ENCODE peak calls at places on chromosomes 13 and 19, in nine cellular contexts. Z is psoas muscle; Q is fibroblast of pulmonary artery; V is cardiac fibroblast; K is heart left ventricle; O is CD8-positive, alpha-beta T cell; T is tibial artery; Y is cardiac muscle cell; X is uterus. M is an unnamed sample.

GRCh38 chr13:66855110-66855509 is 375.0 kb downstream of the PCDH9 start:
- DNase-seq in Z (no peak), Q (no peak), V (peak), K (no peak), O (no peak), T (no peak), Y (no peak), X (no peak), M (no peak)

GRCh38 chr19:11197291-11198174 is at the start of gene KANK2:
- DNase-seq in Z (peak), Q (peak), V (peak), K (peak), O (peak), T (peak), Y (peak), X (peak), M (peak)

GRCh38 chr13:48431987-48432615 is 19.2 kb upstream of the LPAR6 start:
- DNase-seq in Z (no peak), Q (peak), V (peak), K (no peak), O (no peak), T (no peak), Y (no peak), X (no peak), M (peak)

GRCh38 chr13:44768775-44769578 is 192.8 kb upstream of the TSC22D1 start:
- DNase-seq in Z (no peak), Q (peak), V (peak), K (no peak), O (no peak), T (no peak), Y (no peak), X (no peak), M (no peak)

GRCh38 chr19:34237939-34238338 is 16.4 kb upstream of the GARRE1 start:
- DNase-seq in Z (no peak), Q (no peak), V (no peak), K (no peak), O (no peak), T (no peak), Y (no peak), X (no peak), M (no peak)

GRCh38 chr13:27309401-27309958 is 38.9 kb downstream of the RASL11A start:
- DNase-seq in Z (no peak), Q (no peak), V (no peak), K (no peak), O (no peak), T (no peak), Y (no peak), X (no peak), M (no peak)

GRCh38 chr19:44371815-44372480 is 15.5 kb upstream of the ZNF112 start:
- DNase-seq in Z (no peak), Q (no peak), V (no peak), K (no peak), O (no peak), T (no peak), Y (no peak), X (no peak), M (no peak)

GRCh38 chr13:94859812-94860210 is 147.5 kb upstream of the SOX21 start:
- DNase-seq in Z (no peak), Q (peak), V (no peak), K (no peak), O (no peak), T (no peak), Y (no peak), X (no peak), M (no peak)

GRCh38 chr19:43519436-43520088 is 7.4 kb downstream of the ETHE1 start:
- DNase-seq in Z (peak), Q (peak), V (peak), K (peak), O (peak), T (peak), Y (peak), X (peak), M (peak)

GRCh38 chr19:45645631-45646344 is 6.6 kb upstream of the EML2 start:
- DNase-seq in Z (peak), Q (peak), V (peak), K (peak), O (peak), T (peak), Y (peak), X (peak), M (peak)

GRCh38 chr13:27971236-27971645 is 2.1 kb upstream of the CDX2 start:
- DNase-seq in Z (no peak), Q (no peak), V (no peak), K (no peak), O (no peak), T (no peak), Y (no peak), X (no peak), M (no peak)

GRCh38 chr13:57582032-57582431 is 49.5 kb upstream of the PCDH17 start:
- DNase-seq in Z (peak), Q (no peak), V (no peak), K (no peak), O (no peak), T (no peak), Y (no peak), X (no peak), M (no peak)

GRCh38 chr13:39417643-39418042 is 185.3 kb downstream of the LHFPL6 start:
- DNase-seq in Z (no peak), Q (peak), V (peak), K (no peak), O (no peak), T (no peak), Y (no peak), X (no peak), M (peak)

GRCh38 chr13:83009987-83010386 is 872.3 kb downstream of the SLITRK1 start:
- DNase-seq in Z (no peak), Q (no peak), V (no peak), K (no peak), O (no peak), T (no peak), Y (peak), X (no peak), M (no peak)

GRCh38 chr19:28948531-28948930 is 264.4 kb downstream of the UQCRFS1 start:
- DNase-seq in Z (no peak), Q (no peak), V (no peak), K (no peak), O (no peak), T (no peak), Y (no peak), X (no peak), M (peak)

GRCh38 chr19:40650749-40651305 is 39.6 kb downstream of the NUMBL start:
- DNase-seq in Z (peak), Q (peak), V (peak), K (no peak), O (no peak), T (peak), Y (no peak), X (peak), M (peak)

GRCh38 chr13:112715715-112716460 is 26.1 kb downstream of the ATP11A start:
- DNase-seq in Z (peak), Q (no peak), V (no peak), K (peak), O (no peak), T (no peak), Y (no peak), X (no peak), M (no peak)

GRCh38 chr19:50482271-50482855 is 5.7 kb upstream of the GARIN5A start:
- DNase-seq in Z (peak), Q (no peak), V (no peak), K (no peak), O (no peak), T (no peak), Y (no peak), X (no peak), M (no peak)

GRCh38 chr13:91817250-91817649 is 418.8 kb downstream of the GPC5 start:
- DNase-seq in Z (no peak), Q (peak), V (peak), K (no peak), O (no peak), T (no peak), Y (no peak), X (no peak), M (no peak)

GRCh38 chr19:2477732-2478191 is 1.8 kb downstream of the GADD45B start:
- DNase-seq in Z (peak), Q (peak), V (peak), K (no peak), O (peak), T (peak), Y (peak), X (peak), M (no peak)

GRCh38 chr13:44237276-44237767 is 136.3 kb upstream of the SERP2 start:
- DNase-seq in Z (peak), Q (peak), V (peak), K (peak), O (no peak), T (peak), Y (peak), X (peak), M (peak)

GRCh38 chr19:16265890-16266585 is 58.6 kb upstream of the KLF2 start:
- DNase-seq in Z (no peak), Q (no peak), V (no peak), K (no peak), O (no peak), T (no peak), Y (no peak), X (no peak), M (no peak)

GRCh38 chr13:33633701-33634525 is 184.0 kb upstream of the RFC3 start:
- DNase-seq in Z (no peak), Q (peak), V (peak), K (no peak), O (no peak), T (no peak), Y (no peak), X (no peak), M (peak)

GRCh38 chr13:94009696-94010095 is 469.8 kb downstream of the DCT start:
- DNase-seq in Z (no peak), Q (peak), V (peak), K (no peak), O (no peak), T (no peak), Y (no peak), X (no peak), M (peak)

GRCh38 chr13:98775844-98776598 is 23.5 kb upstream of the SLC15A1 start:
- DNase-seq in Z (no peak), Q (peak), V (peak), K (no peak), O (no peak), T (no peak), Y (no peak), X (no peak), M (peak)

GRCh38 chr19:17405250-17406038 is at the start of gene BST2:
- DNase-seq in Z (peak), Q (peak), V (peak), K (peak), O (peak), T (peak), Y (peak), X (peak), M (no peak)

GRCh38 chr19:17404015-17404414 is 1.4 kb downstream of the BST2 start:
- DNase-seq in Z (no peak), Q (no peak), V (no peak), K (no peak), O (no peak), T (no peak), Y (no peak), X (no peak), M (no peak)

GRCh38 chr19:17406039-17406886 is 833 bp upstream of the BST2 start:
- DNase-seq in Z (no peak), Q (no peak), V (no peak), K (no peak), O (no peak), T (no peak), Y (no peak), X (no peak), M (no peak)

GRCh38 chr19:17404621-17405249 is 695 bp downstream of the BST2 start:
- DNase-seq in Z (no peak), Q (no peak), V (no peak), K (no peak), O (no peak), T (no peak), Y (no peak), X (no peak), M (no peak)

DNA sequence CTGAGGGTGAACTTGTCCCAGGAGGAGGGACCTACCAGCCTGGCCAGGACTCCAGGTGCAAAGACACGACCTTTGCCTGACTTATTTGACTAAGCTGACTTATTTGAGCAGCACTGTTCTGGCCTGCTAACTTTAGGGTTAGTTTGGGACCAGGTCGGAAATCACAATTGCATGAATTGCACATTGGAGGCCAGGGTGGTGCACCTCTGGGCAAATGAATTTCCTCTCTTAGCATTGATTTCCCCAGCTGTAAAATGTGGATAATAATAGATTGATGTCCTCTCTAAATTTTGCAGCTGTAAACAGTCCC is 1.4 kb upstream of the BST2 start:
- DNase-seq in Z (no peak), Q (no peak), V (no peak), K (no peak), O (no peak), T (no peak), Y (no peak), X (no peak), M (no peak)
- H3K4me3 ChIP-seq in Z (peak), Q (no peak), V (no peak), K (peak), O (peak), T (peak), Y (no peak), X (no peak), M (no peak)

DNA sequence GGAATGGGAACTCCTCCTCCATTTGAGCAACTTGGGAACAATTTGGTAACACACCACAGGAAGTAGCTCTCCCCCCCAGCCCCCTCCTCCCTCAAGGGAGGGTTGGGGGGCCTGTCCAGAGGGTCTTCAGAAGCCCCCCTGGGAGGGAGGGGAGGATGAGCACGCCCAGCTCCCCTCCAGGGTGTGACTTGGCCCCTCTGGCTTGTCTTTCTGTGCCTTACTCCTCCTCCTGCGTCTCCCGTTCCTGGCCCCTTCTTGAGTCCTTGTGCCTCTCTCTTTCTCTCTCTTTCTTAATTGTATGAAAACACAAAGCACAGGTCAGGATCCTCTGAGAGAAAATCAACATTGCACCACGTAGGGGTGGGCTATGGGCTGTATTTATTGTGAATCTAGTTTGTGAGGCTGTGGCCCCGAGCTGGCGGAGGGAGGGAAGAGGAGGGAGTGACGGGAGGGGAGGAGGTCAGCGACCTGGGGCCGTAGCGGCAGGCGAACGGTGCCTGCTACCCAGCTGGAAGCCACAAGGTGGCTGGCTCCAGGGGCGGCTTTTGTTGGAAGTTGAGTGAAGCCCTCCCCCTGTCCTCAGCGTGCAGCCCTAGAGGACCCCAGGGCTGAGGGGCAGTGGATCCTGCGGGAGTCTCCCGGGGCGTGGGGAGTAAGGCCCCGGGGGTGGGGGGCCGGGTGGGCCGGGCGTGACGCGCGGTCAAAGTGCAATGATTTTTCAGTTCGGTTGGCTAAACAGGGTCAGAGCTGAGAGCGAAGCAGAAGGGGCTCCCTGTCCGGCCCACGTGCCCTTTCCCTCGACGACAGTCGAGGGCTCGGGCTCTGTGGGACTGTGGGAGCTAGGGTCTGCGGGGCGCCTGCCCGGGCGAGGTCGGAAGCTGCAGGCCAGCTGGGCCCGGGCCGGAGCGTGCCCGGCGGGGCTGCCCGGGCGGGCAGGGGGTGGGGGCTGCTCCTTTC is 6.4 kb downstream of the LYL1 start:
- DNase-seq in Z (no peak), Q (no peak), V (no peak), K (no peak), O (no peak), T (no peak), Y (peak), X (peak), M (no peak)
- TF ChIP-seq CTCF in Z (no peak), Q (peak), V (no peak), K (no peak), O (no peak), T (peak), Y (peak), X (peak), M (no peak)

DNA sequence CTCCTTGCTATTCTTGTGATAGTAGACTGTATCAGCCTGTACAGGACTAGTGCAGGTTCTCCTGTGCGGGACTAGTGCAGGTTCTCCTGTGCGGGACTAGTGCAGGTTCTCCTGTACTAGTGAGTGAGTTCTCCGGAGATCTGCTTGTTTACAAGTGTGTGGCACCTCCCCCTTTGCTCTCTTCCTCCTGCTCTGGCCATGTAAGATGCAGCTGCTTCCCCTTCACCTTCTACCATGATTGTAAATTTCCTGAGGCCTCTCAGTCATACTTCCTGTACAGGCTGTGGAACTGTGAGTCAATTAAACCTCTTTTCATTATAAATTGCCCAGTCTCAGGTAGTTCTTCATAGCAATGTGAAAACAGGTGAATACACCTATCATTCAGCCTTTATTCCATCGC is 289.6 kb downstream of the TEX29 start:
- DNase-seq in Z (no peak), Q (no peak), V (no peak), K (no peak), O (no peak), T (no peak), Y (no peak), X (no peak), M (no peak)
- H3K4me3 ChIP-seq in Z (no peak), Q (no peak), V (no peak), K (no peak), O (no peak), T (no peak), Y (no peak), X (no peak), M (no peak)

GRCh38 chr13:102700088-102701031 is 5.5 kb upstream of the METTL21C start:
- DNase-seq in Z (peak), Q (no peak), V (no peak), K (no peak), O (no peak), T (peak), Y (no peak), X (peak), M (peak)

GRCh38 chr13:102701331-102701730 is 6.5 kb upstream of the METTL21C start:
- DNase-seq in Z (no peak), Q (no peak), V (no peak), K (no peak), O (no peak), T (no peak), Y (no peak), X (no peak), M (no peak)

GRCh38 chr13:102702965-102703720 is 8.3 kb upstream of the METTL21C start:
- DNase-seq in Z (no peak), Q (no peak), V (no peak), K (no peak), O (no peak), T (no peak), Y (no peak), X (no peak), M (peak)

GRCh38 chr13:102704238-102704750 is 9.4 kb upstream of the METTL21C start:
- DNase-seq in Z (no peak), Q (no peak), V (no peak), K (no peak), O (no peak), T (no peak), Y (no peak), X (no peak), M (no peak)

DNA sequence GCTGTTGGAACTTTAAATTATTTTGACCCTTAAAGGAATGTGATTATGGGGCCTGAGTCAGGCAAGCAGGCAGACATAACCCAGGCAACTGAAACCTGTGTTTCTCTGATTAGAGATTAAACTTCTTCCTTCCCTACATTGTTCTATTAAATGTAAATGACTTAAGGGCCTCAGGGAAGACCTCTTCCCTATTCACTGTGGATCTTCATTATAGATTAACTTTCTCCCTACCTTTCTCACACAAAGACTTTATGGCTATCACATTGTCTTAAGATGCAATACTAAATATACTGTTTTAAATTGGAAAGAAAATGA is 8.8 kb upstream of the METTL21C start:
- DNase-seq in Z (no peak), Q (no peak), V (no peak), K (no peak), O (no peak), T (no peak), Y (no peak), X (no peak), M (no peak)
- TF ChIP-seq CTCF in Z (no peak), Q (no peak), V (no peak), K (no peak), O (no peak), T (no peak), Y (no peak), X (no peak), M (no peak)

M was measured in foreskin fibroblast.